ENCODE peak calls at places on chromosomes 1 and 21, in six cellular contexts. R, G, M, S, D and H are unnamed samples.

GRCh38 chr1:113439272-113439660 is 49.0 kb downstream of the MAGI3 start:
- DNase-seq in S (no peak), R (no peak), M (no peak), D (no peak), G (no peak), H (no peak)

GRCh38 chr21:26795398-26795790 is 49.8 kb downstream of the ADAMTS1 start:
- DNase-seq in D (no peak), S (no peak), M (no peak), G (no peak), R (no peak), H (no peak)

GRCh38 chr21:38815060-38815405 is 9.3 kb downstream of the ETS2 start:
- DNase-seq in G (no peak), R (no peak), D (no peak), M (no peak), S (no peak), H (no peak)

GRCh38 chr1:84164156-84164555 is 20.1 kb downstream of the PRKACB start:
- DNase-seq in S (no peak), D (no peak), G (no peak), M (no peak), R (no peak), H (no peak)

GRCh38 chr1:196535727-196536126 is 72.5 kb downstream of the KCNT2 start:
- DNase-seq in G (no peak), M (no peak), D (no peak), R (no peak), S (no peak), H (peak; percentile 49)

GRCh38 chr1:29949676-29950075 is 713.4 kb downstream of the PTPRU start:
- DNase-seq in R (no peak), S (no peak), M (peak; percentile 14), G (no peak), D (no peak), H (no peak)

GRCh38 chr1:24870551-24871195 is 59.4 kb downstream of the RUNX3 start:
- DNase-seq in D (no peak), M (no peak), S (no peak), G (no peak), R (no peak), H (no peak)

GRCh38 chr1:230548357-230548756 is 93.9 kb upstream of the COG2 start:
- DNase-seq in R (no peak), S (no peak), D (no peak), M (no peak), G (no peak), H (peak; percentile 61)

GRCh38 chr1:45876000-45876399 is 72.6 kb downstream of the MAST2 start:
- DNase-seq in S (no peak), M (peak; percentile 25), G (no peak), D (no peak), R (no peak), H (no peak)

GRCh38 chr1:180235077-180235501 is 5.0 kb downstream of the LHX4 start:
- DNase-seq in S (no peak), D (no peak), G (no peak), R (no peak), M (no peak), H (no peak)
- H3K4me3 ChIP-seq in S (no peak overlapping the region), D (no peak overlapping the region), G (no peak overlapping the region), R (no peak overlapping the region), M (peak overlapping the region; percentile 16), H (no peak overlapping the region)

GRCh38 chr1:160196143-160196542 is 5.8 kb downstream of the CASQ1 start:
- DNase-seq in G (no peak), R (no peak), S (no peak), D (no peak), M (no peak), H (no peak)

GRCh38 chr1:160193091-160193819 is 2.9 kb downstream of the CASQ1 start:
- DNase-seq in S (peak; percentile 85), R (peak; percentile 84), M (peak; percentile 94), D (peak; percentile 82), G (peak; percentile 70), H (peak; percentile 41)

GRCh38 chr1:160193832-160194736 is 3.7 kb downstream of the CASQ1 start:
- DNase-seq in S (no peak), R (no peak), D (no peak), G (no peak), M (no peak), H (no peak)

GRCh38 chr1:160192234-160192633 is 1.9 kb downstream of the CASQ1 start:
- DNase-seq in S (no peak), R (no peak), G (no peak), D (no peak), M (no peak), H (no peak)

DNA sequence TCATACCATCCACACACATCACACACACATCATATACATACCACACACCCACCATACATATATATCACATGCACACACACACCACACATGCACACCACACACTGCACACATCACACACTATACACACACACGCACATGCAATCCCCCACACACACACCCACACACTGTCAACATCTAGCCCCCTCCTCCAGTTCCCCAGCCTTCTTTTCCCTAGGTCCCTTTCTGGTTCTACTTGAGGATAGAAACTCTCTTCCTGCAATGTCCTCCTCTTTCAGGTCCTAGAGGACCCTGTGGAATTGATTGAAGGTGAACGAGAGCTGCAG is 4.3 kb downstream of the CASQ1 start:
- DNase-seq in R (no peak), D (no peak), M (no peak), S (no peak), G (no peak), H (no peak)
- H3K4me3 ChIP-seq in R (no peak overlapping the region), D (no peak overlapping the region), M (no peak overlapping the region), S (no peak overlapping the region), G (no peak overlapping the region), H (no peak overlapping the region)

DNA sequence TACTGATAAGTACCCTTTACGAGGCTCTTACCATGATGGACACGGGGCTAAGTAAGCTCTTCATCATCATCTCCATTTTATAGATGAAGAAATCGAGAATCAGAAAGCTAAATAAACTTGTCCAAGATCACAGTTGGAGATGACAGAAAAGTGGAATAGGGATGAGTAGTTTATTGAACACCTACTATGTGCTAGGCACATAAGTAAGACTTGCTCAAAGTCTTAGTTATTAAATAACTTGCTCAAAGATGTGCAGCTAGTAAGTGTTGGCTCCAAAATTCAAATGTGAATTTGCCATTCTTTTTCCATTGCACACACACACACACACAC is 611 bp upstream of the RGS16 start:
- DNase-seq in M (no peak), G (no peak), D (no peak), R (no peak), S (no peak), H (no peak)
- H3K4me3 ChIP-seq in M (no peak overlapping the region), G (peak overlapping the region; percentile 67), D (no peak overlapping the region), R (no peak overlapping the region), S (peak overlapping the region; percentile 68), H (no peak overlapping the region)

GRCh38 chr21:32412998-32413504 is 545 bp downstream of the EVA1C start:
- DNase-seq in D (peak; percentile 45), M (no peak), R (no peak), G (no peak), S (peak; percentile 80), H (no peak)

GRCh38 chr21:32412162-32412997 is at the start of gene EVA1C:
- DNase-seq in S (peak; percentile 83), G (peak; percentile 71), M (peak; percentile 32), R (peak; percentile 62), D (peak; percentile 71), H (no peak)

GRCh38 chr21:32415451-32415850 is 2.9 kb downstream of the EVA1C start:
- DNase-seq in R (no peak), S (no peak), G (no peak), M (no peak), D (no peak), H (no peak)

GRCh38 chr21:32414579-32415358 is 2.3 kb downstream of the EVA1C start:
- DNase-seq in S (no peak), D (no peak), R (no peak), M (no peak), G (no peak), H (no peak)

DNA sequence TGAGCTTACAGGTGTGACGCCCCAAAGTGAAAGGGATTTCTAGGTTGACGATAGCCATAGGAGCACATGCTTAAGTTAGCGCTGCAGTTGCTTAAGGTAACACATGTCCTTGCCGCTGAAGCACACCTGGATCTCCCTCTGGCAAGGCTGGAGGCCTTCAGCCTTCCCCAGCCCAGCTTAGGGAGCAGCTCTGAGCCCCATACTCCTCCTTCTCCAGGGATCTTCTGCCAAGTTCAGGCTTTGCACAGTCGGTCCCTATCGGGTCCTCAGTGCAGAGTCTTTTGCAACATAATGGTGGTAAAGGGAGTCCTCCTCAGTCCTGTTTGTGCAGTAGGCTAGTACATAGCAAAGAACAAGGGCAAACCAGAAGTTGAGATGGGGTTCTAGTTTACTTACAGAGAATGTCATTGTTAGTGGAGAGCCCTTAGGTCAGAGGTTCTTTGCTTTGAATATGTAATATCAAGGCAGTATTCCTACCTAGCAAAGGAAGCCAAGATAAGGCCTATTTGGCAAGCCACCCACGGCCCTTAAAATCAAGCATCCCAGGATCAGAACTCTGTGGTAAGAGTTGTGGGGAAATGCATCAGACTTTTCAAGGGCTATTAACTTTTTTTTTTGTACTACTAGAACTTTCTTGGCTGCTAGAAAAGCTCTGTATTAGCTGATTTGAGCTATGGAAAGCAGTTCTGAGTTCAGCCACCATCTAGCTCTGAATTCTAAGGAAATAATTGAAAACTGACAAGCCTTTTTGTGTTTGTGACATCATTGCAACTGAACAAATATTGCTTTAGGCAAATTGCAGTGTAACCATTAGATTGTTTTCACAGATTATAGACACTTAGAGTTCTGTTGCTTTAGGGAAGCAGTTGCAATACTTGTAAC is 1.4 kb downstream of the EVA1C start:
- DNase-seq in M (no peak), R (no peak), D (peak; percentile 34), G (no peak), S (peak; percentile 80), H (no peak)
- H3K4me3 ChIP-seq in M (no peak overlapping the region), R (peak overlapping the region; percentile 64), D (peak overlapping the region; percentile 59), G (peak overlapping the region; percentile 55), S (peak overlapping the region; percentile 73), H (no peak overlapping the region)

GRCh38 chr1:43978264-43978550 is 803 bp upstream of the B4GALT2 start:
- DNase-seq in D (no peak), M (no peak), S (no peak), R (no peak), G (no peak), H (no peak)
- H3K4me3 ChIP-seq in D (no peak overlapping the region), M (peak overlapping the region; percentile 72), S (no peak overlapping the region), R (peak overlapping the region; percentile 70), G (no peak overlapping the region), H (no peak overlapping the region)